ENCODE peak calls at places on chromosomes 3 and 15, in seven cellular contexts. Z is colonic mucosa, Y is stomach, F is GM12865, V is hepatocyte, Q is A549, S is astrocyte of the spinal cord. W is an unnamed sample.

GRCh38 chr3:144189044-144189443 is 217.4 kb downstream of the DIPK2A start:
- DNase-seq in Z (no peak), Y (no peak), F (no peak), V (no peak), Q (no peak), S (peak; percentile 41), W (no peak)

GRCh38 chr15:42071717-42072116 is 22.6 kb downstream of the PLA2G4D start:
- DNase-seq in Z (no peak), Y (no peak), F (no peak), V (no peak), Q (no peak), S (no peak), W (no peak)

GRCh38 chr3:126836220-126836860 is 132.3 kb downstream of the CHCHD6 start:
- DNase-seq in Z (no peak), Y (no peak), F (no peak), V (no peak), Q (no peak), S (no peak), W (no peak)

GRCh38 chr3:47365213-47366153 is 15.3 kb upstream of the PTPN23 start:
- DNase-seq in Z (peak; percentile 44), Y (peak; percentile 44), F (no peak), V (no peak), Q (no peak), S (peak; percentile 82), W (no peak)

GRCh38 chr3:152826476-152826875 is 8.5 kb upstream of the P2RY1 start:
- DNase-seq in Z (no peak), Y (no peak), F (no peak), V (no peak), Q (no peak), S (no peak), W (no peak)

GRCh38 chr15:31504462-31504839 is 177.8 kb downstream of the KLF13 start:
- DNase-seq in Z (no peak), Y (no peak), F (no peak), V (no peak), Q (no peak), S (no peak), W (no peak)

GRCh38 chr3:110579841-110580550 is 491.6 kb upstream of the NECTIN3 start:
- DNase-seq in Z (no peak), Y (no peak), F (no peak), V (no peak), Q (no peak), S (peak; percentile 80), W (no peak)

GRCh38 chr3:13111173-13111873 is 38.1 kb upstream of the IQSEC1 start:
- DNase-seq in Z (peak; percentile 50), Y (peak; percentile 79), F (no peak), V (no peak), Q (no peak), S (no peak), W (peak; percentile 77)

GRCh38 chr3:152011812-152012735 is 138.6 kb downstream of the SUCNR1 start:
- DNase-seq in Z (no peak), Y (no peak), F (no peak), V (no peak), Q (no peak), S (no peak), W (no peak)

GRCh38 chr3:10602769-10603768 is 97.7 kb upstream of the ATP2B2 start:
- DNase-seq in Z (no peak), Y (no peak), F (peak; percentile 66), V (no peak), Q (no peak), S (no peak), W (peak; percentile 59)

DNA sequence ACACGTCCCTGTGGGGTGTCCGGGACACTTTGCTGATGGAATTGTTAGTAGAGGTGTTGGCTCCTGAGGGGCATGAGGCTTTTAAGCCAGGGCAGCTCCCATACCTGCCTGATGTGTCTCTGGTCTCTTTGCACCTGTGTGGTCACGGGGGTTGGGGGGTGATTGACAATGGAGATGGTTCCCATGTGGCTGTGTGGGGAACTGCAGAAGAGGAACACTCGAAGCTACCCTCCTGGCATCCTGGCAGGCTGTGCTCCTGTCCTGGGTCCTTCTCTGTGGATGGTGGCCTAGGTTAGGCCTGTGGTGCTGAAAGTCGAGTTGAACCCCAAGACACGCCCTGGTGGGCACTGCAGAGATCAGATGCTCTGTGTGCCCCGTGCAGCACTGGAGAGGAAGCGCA is 73.4 kb downstream of the HMCES start:
- DNase-seq in Z (no peak), Y (no peak), F (peak; percentile 8), V (no peak), Q (no peak), S (no peak), W (no peak)
- TF ChIP-seq CTCF in Z (no peak), Y (no peak), F (peak; percentile 25), V (no peak), Q (no peak), S (no peak), W (no peak)

GRCh38 chr3:11720220-11721113 is 76.8 kb upstream of the VGLL4 start:
- DNase-seq in Z (peak; percentile 88), Y (peak; percentile 82), F (peak; percentile 71), V (peak; percentile 89), Q (peak; percentile 84), S (peak; percentile 69), W (peak; percentile 88)
- TF ChIP-seq CTCF in Z (no peak), Y (no peak), F (no peak), V (no peak), Q (no peak), S (no peak), W (no peak)

GRCh38 chr3:28335246-28335645 is 13.3 kb upstream of the ZCWPW2 start:
- DNase-seq in Z (no peak), Y (no peak), F (no peak), V (no peak), Q (no peak), S (no peak), W (no peak)

GRCh38 chr3:28334552-28334951 is 14.0 kb upstream of the ZCWPW2 start:
- DNase-seq in Z (no peak), Y (no peak), F (no peak), V (no peak), Q (no peak), S (no peak), W (no peak)
- TF ChIP-seq CTCF in Z (no peak), Y (no peak), F (no peak), V (peak; percentile 28), Q (peak; percentile 37), S (peak; percentile 10), W (no peak)

GRCh38 chr3:49158108-49158709 is 7.9 kb downstream of the CCDC71 start:
- DNase-seq in Z (peak; percentile 79), Y (peak; percentile 62), F (peak; percentile 57), V (peak; percentile 49), Q (peak; percentile 41), S (no peak), W (no peak)
- TF ChIP-seq CTCF in Z (peak; percentile 40), Y (no peak), F (peak; percentile 60), V (peak; percentile 21), Q (peak; percentile 36), S (no peak), W (peak; percentile 66)

DNA sequence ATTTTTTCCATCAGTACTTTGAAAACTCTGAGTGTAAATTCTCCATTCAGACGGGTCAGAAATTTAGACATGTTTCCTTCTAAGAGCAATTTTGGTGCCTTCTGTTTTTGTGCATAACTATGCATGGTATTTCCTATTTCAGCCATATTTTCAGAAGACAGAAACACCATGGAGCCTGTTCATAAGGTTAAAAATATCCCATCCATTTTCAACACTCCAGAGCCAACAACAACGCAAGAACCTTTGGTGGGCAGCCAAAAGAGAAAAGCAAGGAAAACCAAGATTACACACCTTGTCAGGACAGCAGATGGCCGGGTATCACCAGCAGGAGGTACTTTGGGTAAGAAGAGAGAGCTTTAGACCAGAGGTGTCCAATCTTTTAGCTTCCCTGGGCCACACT is 275.6 kb downstream of the BBX start:
- DNase-seq in Z (no peak), Y (no peak), F (no peak), V (no peak), Q (no peak), S (peak; percentile 51), W (no peak)
- TF ChIP-seq CTCF in Z (no peak), Y (no peak), F (no peak), V (no peak), Q (no peak), S (no peak), W (no peak)

GRCh38 chr3:56304069-56304468 is 164.2 kb downstream of the ERC2 start:
- DNase-seq in Z (no peak), Y (no peak), F (no peak), V (no peak), Q (no peak), S (no peak), W (no peak)

GRCh38 chr3:56302417-56302816 is 165.8 kb downstream of the ERC2 start:
- DNase-seq in Z (no peak), Y (no peak), F (no peak), V (no peak), Q (no peak), S (no peak), W (no peak)

GRCh38 chr3:56309465-56309864 is 158.8 kb downstream of the ERC2 start:
- DNase-seq in Z (no peak), Y (no peak), F (no peak), V (no peak), Q (no peak), S (no peak), W (no peak)

GRCh38 chr3:56303508-56303907 is 164.8 kb downstream of the ERC2 start:
- DNase-seq in Z (peak; percentile 18), Y (no peak), F (peak; percentile 79), V (peak; percentile 67), Q (peak; percentile 38), S (peak; percentile 65), W (no peak)
- TF ChIP-seq CTCF in Z (no peak), Y (no peak), F (peak; percentile 63), V (peak; percentile 61), Q (peak; percentile 21), S (peak; percentile 80), W (no peak)

GRCh38 chr3:186612065-186612464 is 795 bp upstream of the AHSG start:
- DNase-seq in Z (no peak), Y (no peak), F (no peak), V (no peak), Q (no peak), S (no peak), W (no peak)

GRCh38 chr3:186605561-186606545 is 7.0 kb upstream of the AHSG start:
- DNase-seq in Z (no peak), Y (no peak), F (no peak), V (peak; percentile 43), Q (peak; percentile 29), S (no peak), W (no peak)

GRCh38 chr3:186612721-186613636 is at the start of gene AHSG:
- DNase-seq in Z (no peak), Y (no peak), F (no peak), V (peak; percentile 47), Q (no peak), S (no peak), W (no peak)

GRCh38 chr3:186608624-186609215 is 4.1 kb upstream of the AHSG start:
- DNase-seq in Z (no peak), Y (no peak), F (no peak), V (no peak), Q (no peak), S (no peak), W (no peak)

DNA sequence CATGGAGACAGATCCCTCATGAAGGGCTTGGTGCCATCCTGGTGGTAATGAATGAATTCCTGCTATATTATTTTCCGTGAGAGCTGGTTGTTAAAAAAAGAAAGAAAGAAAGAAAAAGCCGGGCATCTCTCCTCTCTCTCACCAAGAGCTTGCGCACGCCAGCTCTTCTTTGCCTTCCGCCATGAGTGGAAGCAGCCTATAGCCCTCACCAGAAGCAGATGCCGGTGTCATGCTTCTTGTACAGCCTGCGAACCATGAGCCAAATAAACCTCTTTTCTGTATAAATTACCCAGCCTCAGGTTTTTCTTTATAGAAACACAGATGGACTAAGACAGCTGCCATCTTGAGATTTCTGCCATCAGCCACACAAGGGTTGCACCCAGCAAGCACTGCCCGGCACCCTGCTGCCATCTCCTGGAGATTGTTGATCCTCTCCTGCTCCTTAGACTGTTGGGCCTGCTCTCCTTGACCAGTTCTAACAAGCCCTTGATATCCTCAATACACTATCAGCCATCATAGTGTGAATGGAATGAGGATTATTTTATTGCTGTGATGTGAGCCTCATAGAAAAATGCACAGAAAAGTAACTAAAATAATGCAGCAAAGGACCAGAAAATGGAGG is 3.5 kb upstream of the AHSG start:
- DNase-seq in Z (peak; percentile 27), Y (peak; percentile 41), F (peak; percentile 41), V (no peak), Q (peak; percentile 41), S (no peak), W (no peak)
- TF ChIP-seq CTCF in Z (no peak), Y (no peak), F (peak; percentile 43), V (peak; percentile 27), Q (no peak), S (no peak), W (no peak)

W was measured in spleen.